ENCODE peak calls at places on chromosomes 1 and 21, in eight cellular contexts. One of them, this sample, is unnamed.

GRCh38 chr21:43778469-43779335 is 2.6 kb upstream of the CSTB start:
- DNase-seq in heart left ventricle: no peak
- DNase-seq in sigmoid colon: no peak
- DNase-seq in HCT116: no peak
- DNase-seq in Peyer's patch: no peak
- DNase-seq in IMR-90: peak
- DNase-seq in esophagus muscularis mucosa: no peak
- DNase-seq in stomach: no peak
- DNase-seq in this sample: no peak

GRCh38 chr1:180842052-180842451 is 70.6 kb upstream of the KIAA1614 start:
- DNase-seq in heart left ventricle: no peak
- DNase-seq in sigmoid colon: no peak
- DNase-seq in HCT116: no peak
- DNase-seq in Peyer's patch: no peak
- DNase-seq in IMR-90: peak
- DNase-seq in esophagus muscularis mucosa: no peak
- DNase-seq in stomach: no peak
- DNase-seq in this sample: no peak

GRCh38 chr1:18938008-18938706 is 18.3 kb downstream of the IFFO2 start:
- DNase-seq in heart left ventricle: no peak
- DNase-seq in sigmoid colon: no peak
- DNase-seq in HCT116: no peak
- DNase-seq in Peyer's patch: no peak
- DNase-seq in IMR-90: no peak
- DNase-seq in esophagus muscularis mucosa: no peak
- DNase-seq in stomach: no peak
- DNase-seq in this sample: no peak

GRCh38 chr1:216450252-216450651 is 27.0 kb upstream of the USH2A start:
- DNase-seq in heart left ventricle: no peak
- DNase-seq in sigmoid colon: no peak
- DNase-seq in HCT116: no peak
- DNase-seq in Peyer's patch: no peak
- DNase-seq in IMR-90: no peak
- DNase-seq in esophagus muscularis mucosa: no peak
- DNase-seq in stomach: no peak
- DNase-seq in this sample: no peak

GRCh38 chr1:234154320-234155251 is 218.7 kb upstream of the COA6 start:
- DNase-seq in heart left ventricle: no peak
- DNase-seq in sigmoid colon: no peak
- DNase-seq in HCT116: peak
- DNase-seq in Peyer's patch: no peak
- DNase-seq in IMR-90: peak
- DNase-seq in esophagus muscularis mucosa: peak
- DNase-seq in stomach: no peak
- DNase-seq in this sample: peak

GRCh38 chr1:165109013-165109412 is 247.5 kb downstream of the LMX1A start:
- DNase-seq in heart left ventricle: no peak
- DNase-seq in sigmoid colon: no peak
- DNase-seq in HCT116: no peak
- DNase-seq in Peyer's patch: no peak
- DNase-seq in IMR-90: no peak
- DNase-seq in esophagus muscularis mucosa: no peak
- DNase-seq in stomach: no peak
- DNase-seq in this sample: no peak

GRCh38 chr1:235411489-235412486 is 44.6 kb downstream of the TBCE start:
- DNase-seq in heart left ventricle: no peak
- DNase-seq in sigmoid colon: no peak
- DNase-seq in HCT116: no peak
- DNase-seq in Peyer's patch: peak
- DNase-seq in IMR-90: no peak
- DNase-seq in esophagus muscularis mucosa: no peak
- DNase-seq in stomach: peak
- DNase-seq in this sample: no peak

GRCh38 chr1:59477286-59477685 is 180.4 kb downstream of the FGGY start:
- DNase-seq in heart left ventricle: no peak
- DNase-seq in sigmoid colon: no peak
- DNase-seq in HCT116: peak
- DNase-seq in Peyer's patch: peak
- DNase-seq in IMR-90: peak
- DNase-seq in esophagus muscularis mucosa: no peak
- DNase-seq in stomach: no peak
- DNase-seq in this sample: no peak

GRCh38 chr1:56450004-56450666 is 129.2 kb downstream of the PLPP3 start:
- DNase-seq in heart left ventricle: no peak
- DNase-seq in sigmoid colon: no peak
- DNase-seq in HCT116: no peak
- DNase-seq in Peyer's patch: no peak
- DNase-seq in IMR-90: no peak
- DNase-seq in esophagus muscularis mucosa: no peak
- DNase-seq in stomach: no peak
- DNase-seq in this sample: no peak

GRCh38 chr1:99490031-99490430 is 155.9 kb upstream of the PALMD start:
- DNase-seq in heart left ventricle: no peak
- DNase-seq in sigmoid colon: no peak
- DNase-seq in HCT116: no peak
- DNase-seq in Peyer's patch: no peak
- DNase-seq in IMR-90: no peak
- DNase-seq in esophagus muscularis mucosa: no peak
- DNase-seq in stomach: no peak
- DNase-seq in this sample: no peak

GRCh38 chr1:202078211-202078610 is 44.5 kb upstream of the GPR37L1 start:
- DNase-seq in heart left ventricle: no peak
- DNase-seq in sigmoid colon: no peak
- DNase-seq in HCT116: no peak
- DNase-seq in Peyer's patch: peak
- DNase-seq in IMR-90: no peak
- DNase-seq in esophagus muscularis mucosa: no peak
- DNase-seq in stomach: no peak
- DNase-seq in this sample: no peak

GRCh38 chr1:226973898-226974543 is 33.9 kb downstream of the COQ8A start:
- DNase-seq in heart left ventricle: no peak
- DNase-seq in sigmoid colon: peak
- DNase-seq in HCT116: no peak
- DNase-seq in Peyer's patch: peak
- DNase-seq in IMR-90: peak
- DNase-seq in esophagus muscularis mucosa: peak
- DNase-seq in stomach: no peak
- DNase-seq in this sample: no peak

GRCh38 chr1:60281360-60281932 is 207.9 kb upstream of the C1orf87 start:
- DNase-seq in heart left ventricle: peak
- DNase-seq in sigmoid colon: peak
- DNase-seq in HCT116: peak
- DNase-seq in Peyer's patch: peak
- DNase-seq in IMR-90: peak
- DNase-seq in esophagus muscularis mucosa: no peak
- DNase-seq in stomach: peak
- DNase-seq in this sample: peak

GRCh38 chr1:96971849-96972602 is 250.4 kb downstream of the PTBP2 start:
- DNase-seq in heart left ventricle: no peak
- DNase-seq in sigmoid colon: no peak
- DNase-seq in HCT116: no peak
- DNase-seq in Peyer's patch: no peak
- DNase-seq in IMR-90: peak
- DNase-seq in esophagus muscularis mucosa: no peak
- DNase-seq in stomach: no peak
- DNase-seq in this sample: no peak

GRCh38 chr1:224932607-224933249 is 3.3 kb downstream of the DNAH14 start:
- DNase-seq in heart left ventricle: no peak
- DNase-seq in sigmoid colon: no peak
- DNase-seq in HCT116: no peak
- DNase-seq in Peyer's patch: no peak
- DNase-seq in IMR-90: no peak
- DNase-seq in esophagus muscularis mucosa: no peak
- DNase-seq in stomach: no peak
- DNase-seq in this sample: no peak

GRCh38 chr1:224933584-224933983 is 4.1 kb downstream of the DNAH14 start:
- DNase-seq in heart left ventricle: no peak
- DNase-seq in sigmoid colon: no peak
- DNase-seq in HCT116: no peak
- DNase-seq in Peyer's patch: no peak
- DNase-seq in IMR-90: no peak
- DNase-seq in esophagus muscularis mucosa: no peak
- DNase-seq in stomach: no peak
- DNase-seq in this sample: no peak

GRCh38 chr1:224939844-224940425 is 10.5 kb downstream of the DNAH14 start:
- DNase-seq in heart left ventricle: no peak
- DNase-seq in sigmoid colon: no peak
- DNase-seq in HCT116: no peak
- DNase-seq in Peyer's patch: no peak
- DNase-seq in IMR-90: no peak
- DNase-seq in esophagus muscularis mucosa: no peak
- DNase-seq in stomach: no peak
- DNase-seq in this sample: no peak

DNA sequence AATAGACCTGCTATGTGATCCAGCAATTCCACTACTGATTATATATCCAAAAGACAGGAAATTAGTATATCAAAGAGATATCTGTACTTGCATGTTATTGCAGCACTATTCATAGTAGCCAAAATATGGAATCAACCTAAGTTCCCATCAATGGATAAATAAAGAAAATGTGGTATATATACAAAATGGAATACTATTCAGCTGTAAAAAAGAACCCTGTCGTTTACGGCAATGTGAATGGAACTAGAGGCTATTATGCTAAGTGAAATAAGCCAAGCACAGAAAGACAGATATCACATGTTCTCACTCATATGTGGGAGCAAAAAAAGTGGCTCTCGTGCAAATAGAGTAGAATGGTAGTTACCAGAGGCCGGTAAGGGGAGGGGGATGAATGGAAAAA is 9.2 kb downstream of the DNAH14 start:
- DNase-seq in heart left ventricle: no peak
- DNase-seq in sigmoid colon: no peak
- DNase-seq in HCT116: no peak
- DNase-seq in Peyer's patch: no peak
- DNase-seq in IMR-90: no peak
- DNase-seq in esophagus muscularis mucosa: no peak
- DNase-seq in stomach: no peak
- DNase-seq in this sample: no peak
- H3K27ac ChIP-seq in heart left ventricle: no peak
- H3K27ac ChIP-seq in sigmoid colon: no peak
- H3K27ac ChIP-seq in HCT116: no peak
- H3K27ac ChIP-seq in Peyer's patch: no peak
- H3K27ac ChIP-seq in IMR-90: no peak
- H3K27ac ChIP-seq in esophagus muscularis mucosa: no peak
- H3K27ac ChIP-seq in stomach: no peak
- H3K27ac ChIP-seq in this sample: no peak

DNA sequence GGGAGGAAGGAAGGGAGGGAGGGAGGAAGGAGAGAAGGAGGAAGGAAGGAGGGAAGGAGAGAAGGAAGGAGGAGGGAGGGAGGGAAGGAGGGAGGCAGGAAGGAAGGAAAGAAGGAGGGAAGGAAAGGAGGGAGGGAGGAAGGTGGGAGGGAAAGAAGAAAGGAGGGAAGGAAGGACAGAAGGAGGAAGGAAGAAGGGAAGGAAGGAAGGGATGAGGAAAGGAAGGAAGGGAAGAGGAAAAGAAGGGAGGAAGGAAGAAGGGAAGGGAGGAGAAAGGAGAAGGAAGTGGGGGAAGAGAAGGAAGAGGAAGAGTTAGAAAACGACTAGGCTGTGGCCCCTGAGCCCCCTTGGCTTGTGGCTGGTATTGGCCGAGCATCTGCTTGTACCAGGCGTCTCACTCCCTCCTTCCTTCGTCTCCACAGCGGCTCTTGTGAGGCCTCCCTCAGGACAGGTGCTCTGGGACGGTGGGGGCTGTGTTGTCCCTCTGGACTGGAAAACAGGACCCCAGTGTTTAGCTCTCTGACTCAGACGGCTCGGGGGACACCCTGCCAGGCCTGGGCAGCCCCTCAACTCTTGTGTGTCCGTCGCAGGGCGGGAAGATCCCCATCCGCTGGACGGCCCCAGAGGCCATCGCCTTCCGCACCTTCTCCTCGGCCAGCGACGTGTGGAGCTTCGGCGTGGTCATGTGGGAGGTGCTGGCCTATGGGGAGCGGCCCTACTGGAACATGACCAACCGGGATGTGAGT is 36.2 kb upstream of the C1QA start:
- DNase-seq in heart left ventricle: no peak
- DNase-seq in sigmoid colon: no peak
- DNase-seq in HCT116: no peak
- DNase-seq in Peyer's patch: no peak
- DNase-seq in IMR-90: no peak
- DNase-seq in esophagus muscularis mucosa: no peak
- DNase-seq in stomach: no peak
- DNase-seq in this sample: no peak
- TF ChIP-seq POLR2A in heart left ventricle: no peak
- TF ChIP-seq POLR2A in sigmoid colon: no peak
- TF ChIP-seq POLR2A in HCT116: no peak
- TF ChIP-seq POLR2A in Peyer's patch: no peak
- TF ChIP-seq POLR2A in IMR-90: no peak
- TF ChIP-seq POLR2A in esophagus muscularis mucosa: no peak
- TF ChIP-seq POLR2A in stomach: no peak
- TF ChIP-seq POLR2A in this sample: no peak

GRCh38 chr21:36693144-36694040 is 5.5 kb upstream of the SIM2 start:
- DNase-seq in heart left ventricle: no peak
- DNase-seq in sigmoid colon: no peak
- DNase-seq in HCT116: no peak
- DNase-seq in Peyer's patch: no peak
- DNase-seq in IMR-90: no peak
- DNase-seq in esophagus muscularis mucosa: no peak
- DNase-seq in stomach: no peak
- DNase-seq in this sample: no peak
- TF ChIP-seq CTCF in heart left ventricle: no peak
- TF ChIP-seq CTCF in sigmoid colon: no peak
- TF ChIP-seq CTCF in HCT116: no peak
- TF ChIP-seq CTCF in Peyer's patch: no peak
- TF ChIP-seq CTCF in IMR-90: peak
- TF ChIP-seq CTCF in esophagus muscularis mucosa: no peak
- TF ChIP-seq CTCF in stomach: peak
- TF ChIP-seq CTCF in this sample: peak

GRCh38 chr21:16587141-16587570 is 857.4 kb downstream of the USP25 start:
- DNase-seq in heart left ventricle: peak
- DNase-seq in sigmoid colon: peak
- DNase-seq in HCT116: no peak
- DNase-seq in Peyer's patch: peak
- DNase-seq in IMR-90: peak
- DNase-seq in esophagus muscularis mucosa: no peak
- DNase-seq in stomach: peak
- DNase-seq in this sample: peak

GRCh38 chr21:16589499-16589898 is 859.7 kb downstream of the USP25 start:
- DNase-seq in heart left ventricle: no peak
- DNase-seq in sigmoid colon: no peak
- DNase-seq in HCT116: no peak
- DNase-seq in Peyer's patch: no peak
- DNase-seq in IMR-90: no peak
- DNase-seq in esophagus muscularis mucosa: no peak
- DNase-seq in stomach: no peak
- DNase-seq in this sample: no peak

GRCh38 chr21:16589046-16589445 is 859.3 kb downstream of the USP25 start:
- DNase-seq in heart left ventricle: no peak
- DNase-seq in sigmoid colon: no peak
- DNase-seq in HCT116: no peak
- DNase-seq in Peyer's patch: no peak
- DNase-seq in IMR-90: no peak
- DNase-seq in esophagus muscularis mucosa: no peak
- DNase-seq in stomach: no peak
- DNase-seq in this sample: no peak

GRCh38 chr21:16588433-16588860 is 858.7 kb downstream of the USP25 start:
- DNase-seq in heart left ventricle: peak
- DNase-seq in sigmoid colon: peak
- DNase-seq in HCT116: no peak
- DNase-seq in Peyer's patch: peak
- DNase-seq in IMR-90: peak
- DNase-seq in esophagus muscularis mucosa: no peak
- DNase-seq in stomach: peak
- DNase-seq in this sample: peak

GRCh38 chr21:16587671-16588379 is 858.0 kb downstream of the USP25 start:
- DNase-seq in heart left ventricle: no peak
- DNase-seq in sigmoid colon: peak
- DNase-seq in HCT116: no peak
- DNase-seq in Peyer's patch: no peak
- DNase-seq in IMR-90: peak
- DNase-seq in esophagus muscularis mucosa: no peak
- DNase-seq in stomach: no peak
- DNase-seq in this sample: peak
- H3K27ac ChIP-seq in heart left ventricle: peak
- H3K27ac ChIP-seq in sigmoid colon: peak
- H3K27ac ChIP-seq in HCT116: no peak
- H3K27ac ChIP-seq in Peyer's patch: no peak
- H3K27ac ChIP-seq in IMR-90: peak
- H3K27ac ChIP-seq in esophagus muscularis mucosa: peak
- H3K27ac ChIP-seq in stomach: peak
- H3K27ac ChIP-seq in this sample: peak

This sample was measured in prostate gland.